ENCODE peak calls at places on chromosome 13, in seven cellular contexts. Y, R, K, U, E, T and L are unnamed samples.

GRCh38 chr13:99566125-99567083 is 65.1 kb downstream of the TM9SF2 start:
- DNase-seq in Y (no peak), R (no peak), K (no peak), U (no peak), E (no peak), T (no peak), L (peak; percentile 45)

GRCh38 chr13:48412881-48413351 is at the start of gene LPAR6:
- DNase-seq in Y (no peak), R (no peak), K (no peak), U (no peak), E (no peak), T (peak; percentile 74), L (peak; percentile 35)

GRCh38 chr13:100356889-100357288 is 231.7 kb downstream of the GGACT start:
- DNase-seq in Y (no peak), R (no peak), K (no peak), U (no peak), E (no peak), T (no peak), L (no peak)

GRCh38 chr13:22235950-22236290 is 565.0 kb downstream of the FGF9 start:
- DNase-seq in Y (no peak), R (no peak), K (no peak), U (no peak), E (no peak), T (peak; percentile 82), L (peak; percentile 74)

GRCh38 chr13:66994097-66994496 is 236.0 kb downstream of the PCDH9 start:
- DNase-seq in Y (no peak), R (no peak), K (peak; percentile 69), U (no peak), E (no peak), T (peak; percentile 75), L (peak; percentile 95)

GRCh38 chr13:75511226-75511625 is 26.4 kb downstream of the COMMD6 start:
- DNase-seq in Y (no peak), R (no peak), K (no peak), U (no peak), E (no peak), T (no peak), L (no peak)

GRCh38 chr13:91384891-91385290 is 13.5 kb upstream of the GPC5 start:
- DNase-seq in Y (no peak), R (no peak), K (no peak), U (no peak), E (no peak), T (no peak), L (no peak)

GRCh38 chr13:44103721-44104490 is 224.2 kb downstream of the LACC1 start:
- DNase-seq in Y (no peak), R (no peak), K (no peak), U (no peak), E (no peak), T (no peak), L (no peak)

GRCh38 chr13:23159587-23160240 is 21.1 kb upstream of the SGCG start:
- DNase-seq in Y (no peak), R (no peak), K (peak; percentile 17), U (no peak), E (no peak), T (peak; percentile 60), L (peak; percentile 69)